ENCODE peak calls at places on chromosomes 6 and 20, in five cellular contexts. V is A549, H is GM12878, P is IMR-90, F is HepG2. M is an unnamed sample. For H3K4me1, the result is how much of the 10 kb centered on the place peaks cover.

GRCh38 chr6:150410906-150411305 is 42.1 kb downstream of the IYD start:
- DNase-seq in F (no peak), V (no peak), P (no peak), H (no peak), M (no peak)

GRCh38 chr6:19446570-19446969 is 390.6 kb upstream of the ID4 start:
- DNase-seq in V (no peak), P (no peak), H (no peak), F (no peak), M (no peak)

GRCh38 chr20:38412877-38413577 is 22.1 kb downstream of the SNHG17 start:
- DNase-seq in H (no peak), V (no peak), P (no peak), F (no peak), M (no peak)

GRCh38 chr6:8085053-8085511 is 17.3 kb downstream of the EEF1E1 start:
- DNase-seq in H (no peak), V (peak), P (peak), F (peak), M (no peak)

GRCh38 chr6:11324453-11325023 is 92.1 kb upstream of the NEDD9 start:
- DNase-seq in F (no peak), H (peak), V (no peak), P (peak), M (no peak)

GRCh38 chr6:4914412-4915159 is 89.3 kb downstream of the RPP40 start:
- DNase-seq in H (no peak), V (no peak), F (no peak), P (peak), M (no peak)

GRCh38 chr20:651713-652610 is 1.0 kb downstream of the SRXN1 start:
- DNase-seq in F (no peak), P (no peak), H (no peak), V (peak), M (peak)

GRCh38 chr6:133214267-133214666 is 26.9 kb upstream of the EYA4 start:
- DNase-seq in P (peak), V (no peak), H (no peak), F (no peak), M (no peak)

GRCh38 chr20:33351696-33352095 is 49.6 kb downstream of the CDK5RAP1 start:
- DNase-seq in H (no peak), V (no peak), P (no peak), F (peak), M (no peak)

GRCh38 chr6:30227763-30228487 is 14.7 kb upstream of the TRIM26 start:
- DNase-seq in V (no peak), F (no peak), H (peak), P (no peak), M (no peak)

GRCh38 chr20:49385471-49385870 is 97.0 kb downstream of the KCNB1 start:
- DNase-seq in F (peak), P (peak), V (peak), H (no peak), M (peak)

GRCh38 chr20:54680872-54681297 is 205.5 kb downstream of the DOK5 start:
- DNase-seq in P (peak), H (no peak), F (peak), V (peak), M (peak)

DNA sequence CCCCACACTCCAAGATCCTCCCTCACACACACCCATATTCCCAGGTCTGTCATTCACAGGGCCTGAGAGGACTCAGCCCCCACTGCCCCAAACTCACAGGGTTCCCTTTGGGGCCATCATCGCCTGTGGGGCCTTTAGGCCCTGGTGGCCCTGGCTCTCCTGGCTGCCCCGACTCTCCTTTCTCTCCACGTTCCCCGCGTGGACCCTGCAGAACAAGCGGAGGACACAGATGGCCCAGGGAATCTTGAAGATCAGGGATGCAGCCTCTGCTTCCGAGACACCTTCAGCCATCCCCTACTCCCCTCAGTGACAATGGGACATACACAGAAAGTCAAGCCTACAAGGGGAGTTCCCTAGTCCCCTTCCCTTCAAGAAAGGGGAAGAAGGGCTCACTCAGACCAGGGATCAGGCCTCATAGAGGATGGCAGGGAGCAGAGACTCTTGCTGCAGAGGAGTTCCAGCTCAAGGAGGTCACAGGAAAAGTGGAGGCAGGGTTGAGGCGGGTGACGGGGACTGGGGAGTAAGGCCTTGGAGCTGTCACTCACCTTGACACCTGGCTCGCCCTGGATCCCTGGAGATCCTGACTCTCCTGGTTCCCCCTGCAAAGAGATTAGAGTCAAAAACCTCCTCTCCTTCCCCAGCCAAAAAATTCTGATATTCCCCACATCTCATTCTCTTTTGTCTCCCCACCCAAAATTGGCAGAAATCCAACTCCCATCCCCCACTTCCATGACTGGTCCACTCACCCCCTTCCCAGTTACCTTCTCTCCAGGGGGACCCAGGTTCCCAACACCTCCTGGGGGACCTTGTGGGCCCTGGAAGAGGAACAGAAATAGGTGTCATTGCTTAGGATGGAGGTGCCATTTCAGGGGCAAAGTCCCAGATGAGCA is 22.7 kb downstream of the COL11A2 start:
- DNase-seq in P (no peak), H (no peak), V (no peak), F (no peak), M (no peak)
- H3K4me1 ChIP-seq in P (under half), H (under half), V (under half), F (under half), M (under half)

DNA sequence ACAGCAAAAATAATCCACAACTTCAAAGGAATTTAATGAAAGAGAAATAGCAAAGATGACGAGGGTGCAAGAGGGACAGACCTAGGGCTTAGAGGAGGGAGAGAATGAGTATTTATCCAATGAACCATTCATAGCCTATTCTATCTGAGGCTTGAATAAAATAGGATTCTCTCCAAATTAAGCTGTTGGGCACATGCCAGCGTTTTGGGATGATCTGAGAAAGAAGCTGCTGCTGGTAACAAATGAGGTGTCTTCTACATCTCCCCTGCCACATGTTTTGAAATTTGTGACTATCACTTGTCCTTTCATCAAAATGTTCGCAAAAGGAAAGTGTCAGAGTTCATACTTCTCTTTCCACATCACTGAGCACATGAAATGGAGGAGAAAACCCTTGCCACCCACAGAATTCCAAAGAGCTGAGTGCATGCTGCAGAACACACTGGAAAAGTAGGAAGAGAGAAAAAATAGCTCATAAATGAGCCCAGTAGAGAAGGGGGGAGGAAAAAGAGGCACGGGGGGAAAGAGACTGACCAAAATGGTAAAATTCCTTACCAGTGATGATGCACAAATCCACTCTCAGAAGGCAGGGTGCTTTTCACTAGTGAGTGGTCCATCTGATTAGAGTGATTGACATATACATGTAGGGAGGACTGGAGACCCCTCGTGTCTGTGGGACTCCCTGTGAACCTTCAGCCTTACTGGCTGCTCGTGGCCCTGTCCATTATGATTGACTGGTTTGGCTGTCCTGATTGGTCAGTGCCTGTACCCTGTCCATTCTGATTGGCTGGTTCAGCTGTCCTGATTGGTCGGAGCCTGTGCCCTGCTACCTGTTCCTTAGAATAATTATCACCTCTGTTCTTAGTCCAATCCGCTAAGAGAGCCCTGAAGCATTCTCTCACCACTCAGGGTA is 180.5 kb downstream of the OGFRL1 start:
- DNase-seq in P (peak), F (no peak), H (no peak), V (no peak), M (peak)
- TF ChIP-seq BHLHE40 in P (peak), F (no peak), H (no peak), V (no peak), M (no peak)

GRCh38 chr20:63953764-63954429 is 2.3 kb downstream of the UCKL1 start:
- DNase-seq in H (no peak), V (no peak), P (no peak), F (no peak), M (no peak)
- H3K4me1 ChIP-seq in H (under half), V (under half), P (under half), F (half or more), M (half or more)

GRCh38 chr6:112416885-112417284 is 69.8 kb downstream of the RFPL4B start:
- DNase-seq in P (no peak), V (no peak), F (no peak), H (no peak), M (no peak)
- TF ChIP-seq BHLHE40 in P (no peak), V (no peak), F (no peak), H (no peak), M (no peak)

DNA sequence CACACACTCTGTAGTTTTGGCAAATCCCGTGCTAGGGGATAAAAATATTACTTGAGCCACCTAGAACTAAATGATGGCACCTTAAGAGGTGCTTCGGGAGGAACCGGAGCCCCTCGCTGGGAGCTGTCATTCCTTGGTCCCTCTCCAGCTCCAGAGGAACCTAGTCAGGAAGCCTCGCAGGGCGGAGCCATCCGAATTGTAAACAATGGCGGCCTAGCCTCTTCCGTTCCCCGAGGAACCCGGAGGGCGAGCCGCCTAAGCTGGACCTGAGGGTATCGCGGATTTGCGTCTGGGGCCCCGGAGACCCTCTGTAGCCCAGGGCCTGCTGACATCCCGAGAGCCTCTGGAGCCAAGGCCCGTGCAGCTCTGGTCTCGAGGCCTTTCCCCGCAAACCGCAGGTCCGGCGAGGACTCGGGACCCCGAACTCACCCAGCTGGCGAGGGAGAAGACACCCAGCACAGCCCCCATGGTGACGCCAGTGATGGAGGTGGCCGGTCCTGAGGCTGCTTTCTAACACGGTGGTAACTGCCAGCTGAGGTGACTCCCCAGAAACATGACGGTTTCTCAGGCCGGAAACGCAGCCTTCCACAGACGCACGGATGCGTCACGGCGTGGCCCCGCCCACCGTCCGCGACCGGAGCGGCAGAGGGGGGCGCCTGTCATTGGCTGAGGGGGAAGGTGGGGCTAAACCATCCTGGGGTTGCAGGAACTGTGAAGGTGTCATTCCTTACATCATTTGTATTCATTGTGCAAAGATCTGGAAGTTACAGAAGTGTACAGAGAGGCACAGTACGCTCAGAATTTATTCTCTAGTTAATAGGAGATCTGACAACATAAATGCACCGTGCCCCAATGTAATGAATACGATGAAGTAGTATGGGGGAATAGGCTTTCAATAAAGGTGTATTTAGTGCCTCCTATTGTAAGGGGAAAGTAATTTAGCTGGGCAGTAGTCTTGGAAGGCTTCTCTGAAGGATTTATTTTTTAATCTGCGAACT is at the start of gene SERINC3:
- DNase-seq in P (peak), H (peak), V (peak), F (peak), M (peak)
- H3K4me1 ChIP-seq in P (under half), H (under half), V (under half), F (half or more), M (under half)

GRCh38 chr6:43478008-43478372 is 620 bp downstream of the TJAP1 start:
- DNase-seq in P (no peak), V (no peak), H (no peak), F (no peak), M (no peak)
- TF ChIP-seq BHLHE40 in P (no peak), V (no peak), H (no peak), F (no peak), M (no peak)

GRCh38 chr6:28981391-28981832 is 23.7 kb downstream of the ZNF311 start:
- DNase-seq in H (peak), V (peak), P (peak), F (peak), M (peak)
- H3K4me1 ChIP-seq in H (under half), V (under half), P (under half), F (half or more), M (under half)

GRCh38 chr6:38985839-38986238 is 62.7 kb upstream of the GLP1R start:
- DNase-seq in H (no peak), F (no peak), P (no peak), V (no peak), M (no peak)

GRCh38 chr6:38978139-38978704 is 70.4 kb upstream of the GLP1R start:
- DNase-seq in V (no peak), F (no peak), H (no peak), P (no peak), M (no peak)

GRCh38 chr6:38987503-38987902 is 61.1 kb upstream of the GLP1R start:
- DNase-seq in F (no peak), H (no peak), V (no peak), P (no peak), M (no peak)

GRCh38 chr6:38984723-38985122 is 63.9 kb upstream of the GLP1R start:
- DNase-seq in H (no peak), P (no peak), V (no peak), F (no peak), M (no peak)

DNA sequence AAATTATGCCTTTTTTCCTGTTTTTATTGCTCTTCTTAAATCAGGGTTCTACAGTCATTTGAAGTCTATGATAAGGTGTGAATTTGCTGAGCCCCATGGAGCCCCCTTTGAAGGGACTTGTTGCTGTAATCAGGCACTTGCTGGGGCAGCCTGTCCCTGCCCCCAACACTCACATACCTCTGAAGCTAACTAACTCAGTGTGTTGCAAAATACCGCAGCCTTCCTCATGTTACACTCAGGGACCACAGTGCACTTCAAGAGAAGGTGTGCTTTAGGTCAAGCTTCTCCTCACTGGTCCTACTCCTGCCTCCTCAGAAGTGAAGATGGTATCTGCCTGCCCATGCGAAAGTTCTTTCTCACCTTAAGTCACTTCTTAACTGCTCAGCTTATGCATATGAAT is 66.1 kb upstream of the GLP1R start:
- DNase-seq in V (no peak), F (no peak), P (no peak), H (no peak), M (no peak)
- TF ChIP-seq BHLHE40 in V (no peak), F (no peak), P (no peak), H (no peak), M (no peak)